ENCODE peak calls at places on chromosomes 16 and 17, in ten cellular contexts. D is body of pancreas, W is LNCaP clone FGC, P is spleen, K is GM13977, I is heart right ventricle, S is upper lobe of left lung, J is tibial artery, R is colonic mucosa, O is neural progenitor cell. L is an unnamed sample.

GRCh38 chr16:88380619-88381018 is 2.1 kb upstream of the ZNF469 start:
- DNase-seq in I (no peak), K (no peak), J (no peak), P (no peak), S (no peak), D (no peak), W (no peak), O (no peak), R (no peak), L (no peak)

GRCh38 chr16:82891918-82892317 is 265.1 kb downstream of the CDH13 start:
- DNase-seq in D (no peak), I (no peak), W (no peak), K (no peak), R (no peak), P (no peak), J (no peak), O (no peak), S (no peak), L (no peak)

GRCh38 chr16:55494994-55495421 is 13.9 kb upstream of the LPCAT2 start:
- DNase-seq in J (peak), I (peak), R (peak), O (peak), K (no peak), S (peak), P (no peak), W (no peak), D (peak), L (no peak)

GRCh38 chr17:58357312-58358297 is 5.6 kb upstream of the SUPT4H1 start:
- DNase-seq in P (no peak), D (no peak), I (no peak), K (peak), W (no peak), S (no peak), O (no peak), J (no peak), R (no peak), L (no peak)

GRCh38 chr16:71428883-71429282 is 13.0 kb downstream of the TLE7 start:
- DNase-seq in K (no peak), D (no peak), I (no peak), O (no peak), P (no peak), R (no peak), S (no peak), W (no peak), J (no peak), L (no peak)

GRCh38 chr17:77609553-77610517 is 348.7 kb upstream of the TNRC6C start:
- DNase-seq in K (peak), S (no peak), O (no peak), I (no peak), W (no peak), P (peak), J (peak), D (no peak), R (peak), L (peak)

GRCh38 chr17:50909765-50910661 is 43.9 kb upstream of the TOB1 start:
- DNase-seq in J (no peak), O (no peak), I (no peak), S (peak), P (no peak), W (no peak), D (no peak), R (no peak), K (no peak), L (no peak)

GRCh38 chr17:5249615-5250014 is 15.0 kb upstream of the SCIMP start:
- DNase-seq in R (peak), J (peak), O (peak), P (peak), S (peak), I (peak), W (peak), K (peak), D (peak), L (peak)

GRCh38 chr17:4161179-4161559 is 18.2 kb downstream of the CYB5D2 start:
- DNase-seq in J (no peak), K (no peak), R (no peak), D (peak), I (no peak), W (peak), S (peak), O (no peak), P (no peak), L (peak)

GRCh38 chr16:22727285-22728166 is 86.4 kb upstream of the HS3ST2 start:
- DNase-seq in R (no peak), P (no peak), I (no peak), O (no peak), D (no peak), J (no peak), K (no peak), S (no peak), W (peak), L (no peak)

GRCh38 chr17:37713028-37713431 is 31.8 kb downstream of the HNF1B start:
- DNase-seq in O (no peak), K (no peak), I (no peak), J (no peak), D (peak), P (no peak), R (no peak), W (no peak), S (no peak), L (no peak)

GRCh38 chr17:27473748-27474609 is 17.7 kb downstream of the KSR1 start:
- DNase-seq in D (peak), S (peak), R (no peak), W (peak), I (peak), O (no peak), P (no peak), K (peak), J (no peak), L (no peak)

GRCh38 chr17:81537343-81537855 is 9.2 kb downstream of the FSCN2 start:
- DNase-seq in W (no peak), R (peak), S (peak), O (peak), J (no peak), P (peak), D (peak), K (peak), I (no peak), L (no peak)

GRCh38 chr16:65373095-65373494 is 251.2 kb upstream of the CDH11 start:
- DNase-seq in O (no peak), D (no peak), P (no peak), J (no peak), W (no peak), I (no peak), S (no peak), R (no peak), K (no peak), L (no peak)

GRCh38 chr17:50161911-50162288 is 3.9 kb upstream of the SGCA start:
- DNase-seq in I (no peak), D (no peak), R (no peak), S (no peak), J (no peak), K (no peak), W (no peak), P (peak), O (no peak), L (no peak)

GRCh38 chr17:16929757-16930520 is 42.0 kb downstream of the TNFRSF13B start:
- DNase-seq in P (peak), O (no peak), S (peak), I (no peak), J (no peak), R (no peak), W (no peak), K (no peak), D (no peak), L (no peak)

GRCh38 chr17:70091681-70092080 is 16.7 kb downstream of the KCNJ16 start:
- DNase-seq in J (no peak), P (no peak), O (no peak), W (no peak), K (no peak), R (no peak), D (no peak), S (no peak), I (no peak), L (no peak)

GRCh38 chr17:41060052-41060604 is at the start of gene KRTAP2-3:
- DNase-seq in P (no peak), I (no peak), D (no peak), R (no peak), J (no peak), W (no peak), S (no peak), O (no peak), K (no peak), L (no peak)

GRCh38 chr16:57669476-57670162 is 1.5 kb downstream of the ADGRG3 start:
- DNase-seq in S (no peak), P (peak), I (no peak), D (peak), J (no peak), O (no peak), R (no peak), K (no peak), W (no peak), L (no peak)

DNA sequence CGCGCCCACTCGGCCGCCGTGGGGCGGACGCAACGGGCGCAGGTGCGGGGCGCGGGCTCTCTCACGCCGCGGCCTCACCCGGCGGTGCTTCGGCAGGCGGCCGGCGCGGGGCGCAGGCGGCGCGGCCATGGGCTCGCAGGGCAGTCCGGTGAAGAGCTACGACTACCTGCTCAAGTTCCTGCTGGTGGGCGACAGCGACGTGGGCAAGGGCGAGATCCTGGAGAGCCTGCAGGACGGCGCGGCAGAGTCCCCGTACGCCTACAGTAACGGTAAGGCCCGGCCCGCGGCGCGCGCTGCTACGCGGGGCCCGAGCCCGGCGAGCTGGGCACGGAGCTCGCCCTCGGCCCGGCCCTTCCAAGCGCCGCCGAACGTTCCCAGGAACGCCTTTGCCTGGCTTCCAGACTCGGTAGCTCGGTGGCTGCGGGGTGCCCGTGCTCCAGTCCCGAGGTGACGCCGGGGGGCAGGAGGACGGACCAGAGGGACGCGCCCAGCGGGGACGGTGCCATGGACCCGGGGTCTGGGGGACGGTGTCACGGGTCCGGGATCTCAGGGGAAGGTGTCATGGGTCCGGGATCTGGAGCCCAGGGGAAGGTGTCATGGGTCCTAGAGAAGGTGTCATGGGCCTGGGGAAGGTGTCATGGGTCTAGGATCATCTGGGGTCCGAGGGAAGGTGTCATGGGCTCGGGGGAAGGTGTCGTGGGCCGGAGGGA is 454 bp downstream of the RAB40C start:
- DNase-seq in R (no peak), W (no peak), P (peak), K (no peak), O (peak), I (no peak), S (no peak), J (no peak), D (peak), L (no peak)
- TF ChIP-seq CTCF in R (no peak), W (no peak), P (peak), K (peak), O (no peak), I (no peak), S (no peak), J (no peak), D (no peak), L (no peak)

GRCh38 chr16:84712138-84712671 is 12.4 kb downstream of the USP10 start:
- DNase-seq in P (no peak), D (no peak), W (no peak), S (no peak), O (no peak), R (no peak), J (no peak), K (no peak), I (no peak), L (no peak)

GRCh38 chr16:84710686-84711085 is 10.9 kb downstream of the USP10 start:
- DNase-seq in J (no peak), S (no peak), P (no peak), K (no peak), I (no peak), W (no peak), O (no peak), R (no peak), D (no peak), L (no peak)

GRCh38 chr16:84706856-84707255 is 7.1 kb downstream of the USP10 start:
- DNase-seq in S (no peak), I (no peak), P (no peak), W (peak), K (no peak), J (no peak), D (no peak), O (no peak), R (no peak), L (no peak)

GRCh38 chr16:84712801-84713775 is 13.3 kb downstream of the USP10 start:
- DNase-seq in J (no peak), O (no peak), D (no peak), S (no peak), P (no peak), I (no peak), K (no peak), W (no peak), R (no peak), L (no peak)

GRCh38 chr16:84709609-84710008 is 9.8 kb downstream of the USP10 start:
- DNase-seq in D (no peak), J (no peak), W (no peak), O (no peak), R (no peak), I (no peak), S (no peak), P (no peak), K (no peak), L (no peak)
- TF ChIP-seq CTCF in D (no peak), J (no peak), W (no peak), O (no peak), R (no peak), I (no peak), S (no peak), P (no peak), K (no peak), L (no peak)

DNA sequence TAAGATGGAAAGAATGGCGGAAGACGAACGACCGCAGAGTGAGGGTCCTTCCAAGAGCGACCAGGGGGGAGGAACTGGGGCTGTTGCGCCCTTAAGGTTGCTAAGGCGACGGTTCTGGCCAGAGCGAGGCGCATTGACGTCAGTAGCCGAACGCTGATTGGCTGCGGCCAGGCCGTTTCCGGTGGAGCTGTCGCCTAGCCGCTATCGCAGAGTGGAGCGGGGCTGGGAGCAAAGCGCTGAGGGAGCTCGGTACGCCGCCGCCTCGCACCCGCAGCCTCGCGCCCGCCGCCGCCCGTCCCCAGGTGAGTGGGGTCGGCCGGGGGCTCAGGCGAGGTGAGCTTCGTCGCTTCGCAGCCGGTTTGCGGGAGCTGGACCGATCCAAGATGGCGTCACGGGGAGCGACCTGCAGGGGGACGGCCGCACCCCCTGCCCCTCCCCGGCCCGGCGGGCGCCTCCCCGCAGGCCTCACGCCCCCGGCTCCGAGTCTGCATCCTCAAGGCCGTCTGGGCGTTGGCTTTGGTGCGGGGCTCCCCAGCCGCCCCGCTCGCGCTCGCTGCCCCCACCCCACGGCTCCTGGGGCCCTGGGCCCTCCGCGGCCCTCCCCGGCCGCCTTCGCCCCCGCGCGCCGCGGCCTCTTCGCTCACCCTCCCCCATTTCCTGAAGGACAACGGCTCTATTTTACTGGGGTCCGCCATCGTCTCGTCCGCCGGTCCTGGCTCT is at the start of gene PRKAR1A:
- DNase-seq in W (peak), S (peak), K (peak), P (peak), R (peak), O (peak), I (peak), J (peak), D (peak), L (peak)
- TF ChIP-seq CTCF in W (no peak), S (peak), K (no peak), P (peak), R (no peak), O (peak), I (no peak), J (no peak), D (no peak), L (no peak)

GRCh38 chr17:75979705-75980187 is 706 bp downstream of the TEN1 start:
- DNase-seq in P (no peak), O (no peak), S (peak), R (peak), W (no peak), D (no peak), K (no peak), J (no peak), I (no peak), L (peak)

GRCh38 chr17:75980188-75981018 is 1.4 kb downstream of the TEN1 start:
- DNase-seq in J (no peak), P (no peak), D (no peak), R (no peak), W (no peak), S (no peak), I (no peak), K (no peak), O (no peak), L (no peak)

GRCh38 chr17:75976175-75976848 is 2.7 kb downstream of the ACOX1 start:
- DNase-seq in W (no peak), I (no peak), R (peak), D (no peak), S (no peak), P (no peak), O (no peak), K (no peak), J (no peak), L (no peak)

GRCh38 chr17:75981019-75981615 is 2.1 kb downstream of the TEN1 start:
- DNase-seq in D (no peak), W (no peak), R (no peak), S (no peak), O (no peak), P (no peak), I (no peak), K (no peak), J (peak), L (no peak)

DNA sequence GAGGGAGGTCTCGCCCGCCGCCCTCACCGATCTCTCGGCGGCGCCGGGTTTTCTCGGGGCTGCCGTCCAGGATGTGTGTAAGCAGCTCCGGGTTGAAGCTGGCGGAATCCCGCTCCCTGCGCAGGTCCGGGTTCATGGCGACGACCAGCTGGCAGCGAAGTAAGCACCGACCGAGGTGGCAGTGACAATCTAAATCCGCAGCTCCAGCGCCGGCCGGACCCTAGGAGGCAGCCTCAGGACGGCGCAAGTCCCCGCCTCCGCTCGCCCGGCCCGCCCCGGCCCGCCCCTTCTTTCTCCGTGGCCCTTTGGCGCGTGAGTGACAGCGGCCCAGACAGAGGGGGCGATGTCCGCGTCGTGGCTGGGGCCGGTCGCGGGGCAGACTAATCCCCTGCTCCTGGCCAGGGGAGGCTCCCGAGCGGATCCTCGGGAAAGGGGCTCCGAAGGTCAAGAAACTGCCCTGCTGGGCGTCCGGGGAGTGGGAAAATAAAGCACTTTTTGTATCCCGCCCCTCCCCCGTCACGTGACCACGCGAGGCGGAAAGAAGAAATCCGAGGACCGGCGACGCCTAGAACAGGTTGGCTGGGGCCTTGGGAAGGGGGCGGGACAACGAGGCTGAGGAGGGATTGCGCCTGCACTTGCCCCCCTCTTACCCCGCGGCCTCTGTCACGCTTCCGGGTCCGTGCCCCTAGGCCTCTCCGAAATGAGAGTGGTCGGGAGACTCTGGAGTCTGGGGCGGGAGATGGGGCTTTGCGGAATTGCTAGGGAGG is at the start of the genes ACOX1 and TEN1:
- DNase-seq in K (peak), O (peak), J (peak), I (peak), R (peak), W (peak), D (peak), P (peak), S (peak), L (peak)
- TF ChIP-seq CTCF in K (peak), O (peak), J (peak), I (no peak), R (no peak), W (peak), D (peak), P (peak), S (peak), L (peak)